ENCODE peak calls at places on chromosomes 3 and 15, in nine cellular contexts. V is GM23338, J is mammary epithelial cell, Q is IMR-90, X is astrocyte, I is H9, B is MM.1S, Y is PC-9, G is neuronal stem cell. K is an unnamed sample.

GRCh38 chr3:161859870-161860450 is 363.4 kb downstream of the OTOL1 start:
- DNase-seq in V (peak), J (no peak), Y (no peak), G (no peak), I (no peak), X (no peak), B (no peak), Q (no peak), K (no peak)

GRCh38 chr3:150454622-150455021 is 46.5 kb downstream of the TSC22D2 start:
- DNase-seq in V (no peak), G (no peak), Y (no peak), B (no peak), X (no peak), J (no peak), Q (no peak), I (no peak), K (no peak)

GRCh38 chr3:47856669-47857068 is 53.7 kb downstream of the DHX30 start:
- DNase-seq in Q (no peak), J (no peak), V (no peak), Y (no peak), X (no peak), B (no peak), G (no peak), I (no peak), K (no peak)

GRCh38 chr15:53384417-53384816 is 375.0 kb downstream of the WDR72 start:
- DNase-seq in V (peak), G (no peak), Y (no peak), B (no peak), I (peak), X (no peak), J (no peak), Q (no peak), K (no peak)

GRCh38 chr15:89936051-89936792 is 23.5 kb upstream of the ARPIN start:
- DNase-seq in X (no peak), I (no peak), V (no peak), G (no peak), Q (no peak), J (no peak), Y (no peak), B (peak), K (no peak)

GRCh38 chr15:65102912-65103311 is 12.1 kb downstream of the UBAP1L start:
- DNase-seq in V (no peak), B (no peak), X (no peak), Q (no peak), I (no peak), J (no peak), Y (no peak), G (no peak), K (no peak)

GRCh38 chr15:93028111-93028631 is 60.8 kb downstream of the RGMA start:
- DNase-seq in Y (no peak), G (no peak), I (no peak), J (no peak), Q (no peak), B (no peak), X (no peak), V (no peak), K (no peak)

GRCh38 chr15:60370804-60371700 is 26.7 kb downstream of the ANXA2 start:
- DNase-seq in I (no peak), X (peak), Q (peak), J (peak), Y (peak), B (no peak), G (no peak), V (no peak), K (no peak)

GRCh38 chr3:88003115-88003755 is 55.6 kb downstream of the CGGBP1 start:
- DNase-seq in Q (peak), J (peak), X (peak), B (peak), V (peak), I (no peak), G (peak), Y (no peak), K (no peak)

GRCh38 chr15:66069751-66070150 is 183.8 kb downstream of the MEGF11 start:
- DNase-seq in G (no peak), Y (no peak), J (no peak), X (no peak), V (no peak), I (no peak), B (no peak), Q (no peak), K (no peak)

GRCh38 chr15:90315276-90315982 is 36.7 kb upstream of the ZNF774 start:
- DNase-seq in V (no peak), I (no peak), Y (no peak), J (peak), G (no peak), B (no peak), Q (peak), X (peak), K (no peak)

GRCh38 chr3:127480196-127480933 is 110.2 kb downstream of the TPRA1 start:
- DNase-seq in B (no peak), J (no peak), X (no peak), V (no peak), Y (no peak), Q (no peak), G (no peak), I (no peak), K (no peak)

GRCh38 chr3:52339612-52340011 is 23.5 kb downstream of the DNAH1 start:
- DNase-seq in Y (peak), B (peak), V (peak), I (peak), J (peak), X (peak), Q (peak), G (peak), K (peak)

GRCh38 chr3:96202181-96202580 is 612.2 kb upstream of the EPHA6 start:
- DNase-seq in Q (no peak), I (no peak), G (no peak), Y (no peak), X (no peak), V (no peak), J (no peak), B (no peak), K (no peak)

GRCh38 chr3:11996500-11996899 is 7.7 kb upstream of the SYN2 start:
- DNase-seq in J (no peak), Y (no peak), I (no peak), B (no peak), X (no peak), V (no peak), G (no peak), Q (no peak), K (peak)

GRCh38 chr3:38473229-38473628 is 19.5 kb downstream of the ACVR2B start:
- DNase-seq in I (no peak), V (no peak), X (no peak), Y (no peak), B (no peak), J (no peak), Q (no peak), G (no peak), K (no peak)

GRCh38 chr15:65921780-65922179 is 52.5 kb downstream of the RAB11A start:
- DNase-seq in Q (no peak), B (no peak), X (no peak), V (no peak), G (no peak), I (no peak), J (no peak), Y (no peak), K (no peak)

GRCh38 chr3:126200534-126200933 is 20.1 kb upstream of the ALDH1L1 start:
- DNase-seq in V (no peak), Y (no peak), I (no peak), Q (no peak), B (no peak), J (no peak), G (no peak), X (no peak), K (no peak)

GRCh38 chr3:126194713-126195305 is 14.4 kb upstream of the ALDH1L1 start:
- DNase-seq in Q (no peak), V (peak), X (no peak), B (no peak), I (no peak), Y (no peak), J (peak), G (peak), K (no peak)

GRCh38 chr3:126199256-126199655 is 18.9 kb upstream of the ALDH1L1 start:
- DNase-seq in J (no peak), I (no peak), X (no peak), V (no peak), Q (no peak), G (no peak), Y (no peak), B (no peak), K (no peak)

GRCh38 chr3:126197854-126198584 is 17.6 kb upstream of the ALDH1L1 start:
- DNase-seq in G (no peak), V (peak), I (peak), Y (peak), Q (peak), B (peak), J (peak), X (peak), K (peak)

DNA sequence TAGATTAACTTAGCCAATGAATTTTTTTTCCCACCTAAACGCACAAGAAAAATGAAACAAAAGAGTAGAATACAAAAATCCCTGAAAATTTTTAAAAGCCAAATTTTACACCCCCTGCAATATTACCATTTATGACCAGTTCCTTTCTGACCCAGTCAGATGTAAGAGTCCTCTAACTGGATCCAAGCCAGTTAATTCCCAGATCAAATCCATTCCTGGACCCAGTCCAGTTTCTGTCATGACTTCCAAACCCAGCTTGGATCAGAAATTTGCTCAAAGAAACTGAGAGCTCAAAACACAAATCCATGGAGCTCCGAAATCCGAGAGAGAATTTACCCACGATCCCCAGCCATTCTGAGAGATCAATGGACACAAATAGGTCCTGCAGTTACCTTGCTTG is 17.0 kb upstream of the ALDH1L1 start:
- DNase-seq in J (no peak), I (no peak), Q (no peak), B (no peak), Y (no peak), G (no peak), X (no peak), V (no peak), K (no peak)
- H2AFZ ChIP-seq in J (no peak), I (no peak), Q (no peak), B (no peak), Y (peak), G (no peak), X (no peak), V (no peak), K (no peak)

DNA sequence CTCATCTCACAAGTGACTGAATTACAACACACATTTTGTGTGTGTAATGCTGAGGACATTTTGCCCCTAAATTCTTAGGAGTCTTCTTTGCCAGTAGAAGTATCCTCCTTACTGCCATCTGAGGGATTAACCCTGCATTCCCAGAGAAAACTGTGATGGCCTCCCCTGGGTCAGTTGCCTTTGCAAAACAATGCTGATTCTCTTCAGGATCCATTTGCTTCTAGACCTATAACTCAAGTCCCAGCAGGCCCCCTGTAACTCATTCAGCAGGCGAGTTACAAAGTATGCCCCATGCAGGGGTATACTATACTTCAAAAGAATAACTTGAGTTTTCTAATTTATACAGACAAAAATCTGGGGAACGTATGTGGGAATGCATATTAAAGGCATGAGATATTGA is 6.6 kb upstream of the MCF2L2 start:
- DNase-seq in Q (no peak), V (peak), J (no peak), I (peak), Y (no peak), X (no peak), B (no peak), G (no peak), K (no peak)
- H2AFZ ChIP-seq in Q (no peak), V (no peak), J (no peak), I (no peak), Y (no peak), X (no peak), B (no peak), G (no peak), K (no peak)

GRCh38 chr3:58052373-58053273 is 44.4 kb downstream of the FLNB start:
- DNase-seq in Q (peak), G (no peak), B (no peak), J (peak), Y (peak), X (peak), V (no peak), I (no peak), K (peak)
- H2AFZ ChIP-seq in Q (peak), G (no peak), B (no peak), J (no peak), Y (no peak), X (no peak), V (no peak), I (no peak), K (no peak)

DNA sequence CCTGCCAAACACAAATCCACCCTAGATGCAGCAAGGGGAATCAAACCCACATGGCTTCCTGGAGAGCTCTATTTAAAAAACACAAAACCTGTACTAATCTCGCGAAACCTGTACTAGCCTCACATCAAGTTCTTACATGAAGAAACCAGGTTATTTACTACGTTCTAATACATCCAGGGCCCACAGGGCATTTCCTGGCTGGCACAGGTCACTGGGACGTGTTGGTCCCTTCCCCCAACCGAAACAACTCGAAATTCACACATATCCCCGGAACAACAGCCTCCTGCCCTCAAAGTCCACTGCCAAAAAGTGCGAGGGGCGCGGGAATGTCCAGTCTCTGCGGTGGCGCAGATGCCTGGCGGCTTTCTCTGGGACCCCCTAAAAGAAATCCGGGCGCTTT is 955 bp downstream of the CDCP1 start:
- DNase-seq in Y (no peak), X (no peak), G (no peak), B (no peak), I (no peak), Q (no peak), J (peak), V (peak), K (no peak)
- H2AFZ ChIP-seq in Y (no peak), X (peak), G (peak), B (no peak), I (no peak), Q (peak), J (peak), V (peak), K (peak)

GRCh38 chr3:71702131-71703024 is 22.8 kb downstream of the EIF4E3 start:
- DNase-seq in Q (no peak), I (no peak), X (no peak), J (no peak), G (no peak), V (no peak), B (no peak), Y (no peak), K (peak)
- H2AFZ ChIP-seq in Q (no peak), I (no peak), X (no peak), J (no peak), G (no peak), V (no peak), B (no peak), Y (no peak), K (no peak)

DNA sequence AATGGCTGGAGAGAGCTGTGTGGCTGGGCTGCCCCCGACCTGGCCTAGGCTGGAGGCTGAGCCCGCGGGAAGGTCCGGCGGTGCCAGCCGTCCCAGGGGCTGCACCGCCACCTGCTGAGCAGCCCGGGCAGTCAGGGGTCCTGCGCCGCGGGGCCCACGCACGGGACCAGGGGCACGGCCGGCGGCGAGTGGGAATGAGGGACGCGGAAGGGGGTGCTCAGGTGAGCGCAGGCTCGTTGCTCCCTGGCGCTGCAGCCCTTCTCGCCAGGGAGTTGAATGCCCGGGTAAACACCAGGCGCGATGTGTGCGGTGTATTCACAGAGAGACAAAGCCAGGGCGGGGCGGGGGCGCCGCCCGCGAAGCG is 666 bp upstream of the SEMA3F start:
- DNase-seq in I (no peak), X (no peak), J (no peak), G (no peak), V (peak), Y (no peak), Q (no peak), B (no peak), K (no peak)
- H2AFZ ChIP-seq in I (no peak), X (peak), J (no peak), G (no peak), V (peak), Y (no peak), Q (peak), B (peak), K (no peak)

DNA sequence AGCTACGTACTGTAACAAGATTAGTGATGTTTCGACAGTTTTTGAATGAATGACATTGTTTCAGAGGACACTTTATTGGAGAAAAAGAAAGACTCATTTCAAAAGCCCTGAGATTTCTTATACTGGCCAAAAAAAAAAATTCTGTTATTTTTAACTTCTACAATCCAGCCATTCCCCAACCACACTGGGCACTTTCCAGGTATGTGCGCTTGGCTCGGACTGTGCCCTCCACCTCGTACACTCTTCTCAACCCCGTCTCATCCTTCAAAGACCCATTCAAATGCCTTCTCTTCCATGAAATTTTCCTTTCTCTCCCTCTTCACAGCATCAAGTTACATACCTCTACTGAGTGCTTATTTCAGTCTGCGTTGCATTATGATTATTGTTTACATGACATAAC is 328.5 kb upstream of the SOX2 start:
- DNase-seq in J (no peak), G (no peak), V (no peak), Q (no peak), X (no peak), Y (no peak), I (no peak), B (no peak), K (no peak)
- H2AFZ ChIP-seq in J (no peak), G (peak), V (peak), Q (no peak), X (no peak), Y (no peak), I (no peak), B (no peak), K (no peak)

K was measured in trophoblast cell.